ENCODE peak calls at places on chromosome 1, in six cellular contexts. A is HepG2, Y is GM12878, H is A549, X is endothelial cell of umbilical vein, I is K562. D is an unnamed sample.

GRCh38 chr1:84370266-84370665 is 28.0 kb upstream of the DNASE2B start:
- DNase-seq in A (no peak), Y (no peak), H (no peak), I (no peak), X (no peak), D (no peak)

GRCh38 chr1:88490676-88491075 is 193.4 kb upstream of the PKN2 start:
- DNase-seq in A (no peak), X (no peak), H (no peak), Y (no peak), I (no peak), D (no peak)

GRCh38 chr1:241738284-241738683 is 86.2 kb downstream of the WDR64 start:
- DNase-seq in H (no peak), X (no peak), I (no peak), A (no peak), Y (no peak), D (no peak)

GRCh38 chr1:224726783-224727182 is 110.7 kb downstream of the CNIH3 start:
- DNase-seq in I (no peak), H (no peak), Y (no peak), A (no peak), X (no peak), D (peak)

GRCh38 chr1:231241751-231242150 is 739 bp downstream of the GNPAT start:
- DNase-seq in H (peak), I (peak), A (no peak), X (peak), Y (no peak), D (peak)

GRCh38 chr1:237701534-237701933 is 189.2 kb downstream of the ZP4 start:
- DNase-seq in A (no peak), Y (no peak), H (no peak), I (no peak), X (no peak), D (no peak)

GRCh38 chr1:166907763-166908162 is 31.7 kb upstream of the TADA1 start:
- DNase-seq in I (no peak), H (no peak), Y (peak), X (no peak), A (no peak), D (peak)

GRCh38 chr1:176604461-176604860 is 141.5 kb downstream of the PAPPA2 start:
- DNase-seq in X (no peak), A (no peak), Y (no peak), H (no peak), I (no peak), D (no peak)

GRCh38 chr1:106747791-106748190 is 308.7 kb upstream of the PRMT6 start:
- DNase-seq in H (no peak), A (no peak), Y (no peak), I (no peak), X (no peak), D (no peak)

GRCh38 chr1:61757945-61758344 is 15.7 kb downstream of the PATJ start:
- DNase-seq in X (no peak), H (no peak), I (no peak), Y (no peak), A (no peak), D (no peak)

DNA sequence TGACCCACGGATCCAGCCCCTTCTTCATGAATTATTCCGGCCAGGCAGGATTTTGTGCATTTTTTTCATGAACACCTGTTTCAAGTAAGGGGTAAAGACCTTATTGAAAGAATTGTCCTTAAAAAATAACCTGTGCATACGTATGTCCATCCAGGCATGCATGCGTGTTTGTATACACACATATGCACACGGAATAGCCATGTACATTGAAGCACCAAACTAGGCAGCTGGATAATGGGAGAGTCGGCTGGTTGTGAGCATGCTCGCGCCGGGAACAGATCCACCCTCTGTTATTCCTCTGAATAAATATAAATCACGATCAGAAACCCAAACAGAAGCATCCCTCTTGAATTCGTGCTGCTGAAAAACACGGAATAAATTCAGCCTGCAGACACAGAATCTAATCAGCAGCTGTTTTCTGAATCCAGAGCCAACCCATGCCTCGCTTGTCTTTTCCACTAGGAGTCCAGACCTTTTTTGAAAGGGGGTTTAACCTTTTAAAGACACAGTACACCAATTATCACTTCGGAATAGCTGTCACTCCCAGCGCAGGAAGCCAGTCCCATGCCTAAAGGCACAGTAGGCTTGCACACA is at the start of gene HIVEP3:
- DNase-seq in I (no peak), A (no peak), Y (no peak), X (peak), H (peak), D (no peak)
- TF ChIP-seq CTCF in I (no peak), A (no peak), Y (no peak), X (peak), H (no peak), D (no peak)

GRCh38 chr1:42931911-42932422 is 26.7 kb downstream of the SLC2A1 start:
- DNase-seq in Y (peak), I (peak), X (no peak), A (no peak), H (no peak), D (peak)
- TF ChIP-seq MYC in Y (peak), I (no peak), X (no peak), A (no peak), H (no peak), D (no peak)

GRCh38 chr1:157785241-157785640 is 8.3 kb upstream of the FCRL2 start:
- DNase-seq in Y (no peak), A (no peak), X (no peak), H (no peak), I (no peak), D (no peak)

GRCh38 chr1:157776971-157777386 is at the start of gene FCRL2:
- DNase-seq in A (no peak), X (no peak), H (no peak), I (no peak), Y (peak), D (peak)

GRCh38 chr1:157781048-157781447 is 4.1 kb upstream of the FCRL2 start:
- DNase-seq in X (no peak), A (no peak), H (no peak), Y (peak), I (no peak), D (no peak)

GRCh38 chr1:157784801-157785200 is 7.9 kb upstream of the FCRL2 start:
- DNase-seq in I (no peak), Y (no peak), H (no peak), X (no peak), A (no peak), D (no peak)

DNA sequence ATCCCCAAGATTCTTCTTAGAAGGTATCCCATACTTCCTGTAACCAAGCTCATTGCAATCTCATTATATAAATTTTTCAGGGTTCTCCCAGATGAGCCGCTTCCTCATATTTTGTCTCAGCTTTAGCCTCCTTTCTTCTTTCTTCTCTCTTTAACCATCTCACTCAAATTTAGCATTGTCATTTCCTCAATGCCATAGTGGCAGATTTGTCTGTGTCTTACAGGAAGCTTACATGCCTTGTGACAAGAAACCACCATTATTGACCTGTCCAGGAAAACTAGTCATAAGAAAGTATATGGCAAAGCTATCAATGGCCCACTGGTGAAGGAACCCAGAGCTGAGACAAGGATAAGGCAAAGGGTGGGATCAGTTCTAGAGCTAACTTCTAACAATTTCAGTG is 6.0 kb upstream of the FCRL2 start:
- DNase-seq in H (no peak), Y (no peak), X (no peak), I (no peak), A (no peak), D (peak)
- H3K4me3 ChIP-seq in H (no peak), Y (no peak), X (no peak), I (no peak), A (no peak), D (no peak)

GRCh38 chr1:112505878-112506277 is 2.9 kb upstream of the WNT2B start:
- DNase-seq in Y (no peak), X (no peak), I (no peak), A (no peak), H (no peak), D (no peak)

GRCh38 chr1:112504002-112504401 is 4.8 kb upstream of the WNT2B start:
- DNase-seq in Y (no peak), I (no peak), X (no peak), A (no peak), H (no peak), D (no peak)

GRCh38 chr1:112506731-112507130 is 2.0 kb upstream of the WNT2B start:
- DNase-seq in I (no peak), H (no peak), A (no peak), Y (no peak), X (no peak), D (no peak)

GRCh38 chr1:112505400-112505785 is 3.4 kb upstream of the WNT2B start:
- DNase-seq in X (no peak), Y (no peak), A (no peak), I (no peak), H (no peak), D (no peak)

GRCh38 chr1:112504666-112505399 is 3.9 kb upstream of the WNT2B start:
- DNase-seq in A (no peak), X (no peak), H (no peak), I (no peak), Y (no peak), D (no peak)
- TF ChIP-seq CTCF in A (no peak), X (no peak), H (no peak), I (no peak), Y (peak), D (no peak)

DNA sequence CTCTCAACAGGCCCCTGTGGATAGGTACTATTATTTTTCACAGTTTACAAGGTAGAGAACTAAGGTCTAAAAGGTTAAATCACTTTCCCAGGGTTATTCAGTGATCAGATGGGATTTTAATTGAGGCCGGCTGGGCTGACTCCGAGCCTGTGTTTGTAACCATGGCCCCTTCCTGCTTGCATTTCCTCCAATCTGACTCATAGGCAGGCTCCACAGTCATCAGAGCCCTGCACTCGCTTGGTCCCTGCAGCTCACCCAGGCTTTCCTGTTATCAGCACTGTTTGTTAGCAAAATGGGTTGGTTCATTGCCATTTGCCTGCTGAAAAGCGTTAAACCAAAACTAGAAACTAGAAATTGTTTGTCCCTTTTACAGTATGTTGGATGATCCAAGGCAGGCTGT is 41.4 kb upstream of the LMX1A start:
- DNase-seq in I (no peak), X (peak), Y (no peak), H (no peak), A (no peak), D (peak)
- TF ChIP-seq MYC in I (no peak), X (no peak), Y (no peak), H (no peak), A (no peak), D (no peak)

DNA sequence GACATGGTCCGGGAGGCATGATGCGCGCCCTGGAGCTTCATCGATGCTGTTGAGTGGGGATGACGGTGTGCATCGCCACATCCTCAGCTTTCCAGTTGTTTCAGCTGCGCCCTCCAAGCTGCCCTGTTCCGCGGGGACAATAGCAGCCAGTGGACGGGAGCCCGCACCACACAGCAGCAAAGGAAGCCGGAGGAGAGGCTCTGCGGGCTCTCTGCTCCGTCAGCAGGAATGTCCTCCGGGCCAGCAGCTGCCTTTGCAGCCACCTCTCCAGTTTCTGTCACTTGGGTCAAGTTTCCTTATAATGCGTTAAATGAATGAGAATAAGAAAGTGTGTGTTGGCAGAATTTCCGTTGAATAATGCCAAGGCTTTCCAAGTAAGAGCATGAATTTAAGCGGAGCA is 263.2 kb downstream of the KIF26B start:
- DNase-seq in X (no peak), Y (no peak), H (no peak), A (no peak), I (no peak), D (no peak)
- H3K4me3 ChIP-seq in X (no peak), Y (no peak), H (no peak), A (no peak), I (no peak), D (no peak)

D was measured in NB4.